ENCODE peak calls at places on chromosomes 7 and 10, in eight cellular contexts. One of them, this sample, is unnamed.

GRCh38 chr10:31749293-31749692 is 179.3 kb downstream of the ARHGAP12 start:
- DNase-seq in HFF-Myc: no peak
- DNase-seq in AG04450: no peak
- DNase-seq in HCT116: no peak
- DNase-seq in AG10803: no peak
- DNase-seq in epithelial cell of esophagus: no peak
- DNase-seq in foreskin fibroblast: no peak
- DNase-seq in cardiac fibroblast: no peak
- DNase-seq in this sample: no peak

GRCh38 chr7:92976931-92977330 is 140.6 kb upstream of the CDK6 start:
- DNase-seq in HFF-Myc: no peak
- DNase-seq in AG04450: no peak
- DNase-seq in HCT116: no peak
- DNase-seq in AG10803: no peak
- DNase-seq in epithelial cell of esophagus: no peak
- DNase-seq in foreskin fibroblast: no peak
- DNase-seq in cardiac fibroblast: no peak
- DNase-seq in this sample: no peak

GRCh38 chr10:53765311-53765710 is 992.7 kb upstream of the MBL2 start:
- DNase-seq in HFF-Myc: no peak
- DNase-seq in AG04450: no peak
- DNase-seq in HCT116: no peak
- DNase-seq in AG10803: no peak
- DNase-seq in epithelial cell of esophagus: peak
- DNase-seq in foreskin fibroblast: no peak
- DNase-seq in cardiac fibroblast: no peak
- DNase-seq in this sample: peak

GRCh38 chr10:69089638-69090599 is 2.0 kb downstream of the SRGN start:
- DNase-seq in HFF-Myc: no peak
- DNase-seq in AG04450: no peak
- DNase-seq in HCT116: no peak
- DNase-seq in AG10803: no peak
- DNase-seq in epithelial cell of esophagus: no peak
- DNase-seq in foreskin fibroblast: no peak
- DNase-seq in cardiac fibroblast: peak
- DNase-seq in this sample: no peak

GRCh38 chr10:13961096-13961495 is 369.6 kb downstream of the FRMD4A start:
- DNase-seq in HFF-Myc: peak
- DNase-seq in AG04450: peak
- DNase-seq in HCT116: no peak
- DNase-seq in AG10803: peak
- DNase-seq in epithelial cell of esophagus: peak
- DNase-seq in foreskin fibroblast: peak
- DNase-seq in cardiac fibroblast: peak
- DNase-seq in this sample: peak

GRCh38 chr7:69757528-69757927 is 159.3 kb downstream of the AUTS2 start:
- DNase-seq in HFF-Myc: no peak
- DNase-seq in AG04450: no peak
- DNase-seq in HCT116: no peak
- DNase-seq in AG10803: no peak
- DNase-seq in epithelial cell of esophagus: no peak
- DNase-seq in foreskin fibroblast: no peak
- DNase-seq in cardiac fibroblast: no peak
- DNase-seq in this sample: no peak

GRCh38 chr7:14691597-14692203 is 210.9 kb downstream of the DGKB start:
- DNase-seq in HFF-Myc: no peak
- DNase-seq in AG04450: peak
- DNase-seq in HCT116: peak
- DNase-seq in AG10803: peak
- DNase-seq in epithelial cell of esophagus: peak
- DNase-seq in foreskin fibroblast: peak
- DNase-seq in cardiac fibroblast: peak
- DNase-seq in this sample: peak

GRCh38 chr10:74377476-74377875 is 226.5 kb downstream of the ADK start:
- DNase-seq in HFF-Myc: no peak
- DNase-seq in AG04450: no peak
- DNase-seq in HCT116: no peak
- DNase-seq in AG10803: no peak
- DNase-seq in epithelial cell of esophagus: no peak
- DNase-seq in foreskin fibroblast: no peak
- DNase-seq in cardiac fibroblast: peak
- DNase-seq in this sample: peak

GRCh38 chr10:125137601-125138438 is 22.5 kb downstream of the CTBP2 start:
- DNase-seq in HFF-Myc: no peak
- DNase-seq in AG04450: no peak
- DNase-seq in HCT116: no peak
- DNase-seq in AG10803: no peak
- DNase-seq in epithelial cell of esophagus: no peak
- DNase-seq in foreskin fibroblast: no peak
- DNase-seq in cardiac fibroblast: no peak
- DNase-seq in this sample: no peak

GRCh38 chr7:28202222-28202621 is 21.6 kb upstream of the JAZF1 start:
- DNase-seq in HFF-Myc: no peak
- DNase-seq in AG04450: no peak
- DNase-seq in HCT116: no peak
- DNase-seq in AG10803: no peak
- DNase-seq in epithelial cell of esophagus: no peak
- DNase-seq in foreskin fibroblast: no peak
- DNase-seq in cardiac fibroblast: no peak
- DNase-seq in this sample: no peak

GRCh38 chr7:156470399-156471320 is 169.9 kb upstream of the RNF32 start:
- DNase-seq in HFF-Myc: no peak
- DNase-seq in AG04450: no peak
- DNase-seq in HCT116: no peak
- DNase-seq in AG10803: no peak
- DNase-seq in epithelial cell of esophagus: no peak
- DNase-seq in foreskin fibroblast: no peak
- DNase-seq in cardiac fibroblast: no peak
- DNase-seq in this sample: no peak

GRCh38 chr7:112067609-112068540 is 138.3 kb downstream of the DOCK4 start:
- DNase-seq in HFF-Myc: no peak
- DNase-seq in AG04450: no peak
- DNase-seq in HCT116: no peak
- DNase-seq in AG10803: peak
- DNase-seq in epithelial cell of esophagus: peak
- DNase-seq in foreskin fibroblast: no peak
- DNase-seq in cardiac fibroblast: no peak
- DNase-seq in this sample: no peak

GRCh38 chr7:21945374-21946227 is at the start of gene CDCA7L:
- DNase-seq in HFF-Myc: peak
- DNase-seq in AG04450: no peak
- DNase-seq in HCT116: peak
- DNase-seq in AG10803: peak
- DNase-seq in epithelial cell of esophagus: peak
- DNase-seq in foreskin fibroblast: peak
- DNase-seq in cardiac fibroblast: peak
- DNase-seq in this sample: peak

GRCh38 chr7:712601-713457 is 13.7 kb upstream of the DNAAF5 start:
- DNase-seq in HFF-Myc: no peak
- DNase-seq in AG04450: no peak
- DNase-seq in HCT116: no peak
- DNase-seq in AG10803: no peak
- DNase-seq in epithelial cell of esophagus: no peak
- DNase-seq in foreskin fibroblast: no peak
- DNase-seq in cardiac fibroblast: no peak
- DNase-seq in this sample: no peak
- H3K4me3 ChIP-seq in HFF-Myc: no peak
- H3K4me3 ChIP-seq in AG04450: peak
- H3K4me3 ChIP-seq in HCT116: no peak
- H3K4me3 ChIP-seq in AG10803: no peak
- H3K4me3 ChIP-seq in epithelial cell of esophagus: no peak
- H3K4me3 ChIP-seq in foreskin fibroblast: no peak
- H3K4me3 ChIP-seq in cardiac fibroblast: peak
- H3K4me3 ChIP-seq in this sample: peak

GRCh38 chr7:19203686-19204085 is 58.5 kb upstream of the FERD3L start:
- DNase-seq in HFF-Myc: no peak
- DNase-seq in AG04450: no peak
- DNase-seq in HCT116: no peak
- DNase-seq in AG10803: no peak
- DNase-seq in epithelial cell of esophagus: no peak
- DNase-seq in foreskin fibroblast: no peak
- DNase-seq in cardiac fibroblast: peak
- DNase-seq in this sample: no peak

GRCh38 chr7:19202599-19202998 is 57.4 kb upstream of the FERD3L start:
- DNase-seq in HFF-Myc: no peak
- DNase-seq in AG04450: no peak
- DNase-seq in HCT116: no peak
- DNase-seq in AG10803: no peak
- DNase-seq in epithelial cell of esophagus: no peak
- DNase-seq in foreskin fibroblast: peak
- DNase-seq in cardiac fibroblast: no peak
- DNase-seq in this sample: no peak
- H3K4me3 ChIP-seq in HFF-Myc: no peak
- H3K4me3 ChIP-seq in AG04450: no peak
- H3K4me3 ChIP-seq in HCT116: no peak
- H3K4me3 ChIP-seq in AG10803: no peak
- H3K4me3 ChIP-seq in epithelial cell of esophagus: no peak
- H3K4me3 ChIP-seq in foreskin fibroblast: no peak
- H3K4me3 ChIP-seq in cardiac fibroblast: no peak
- H3K4me3 ChIP-seq in this sample: no peak

DNA sequence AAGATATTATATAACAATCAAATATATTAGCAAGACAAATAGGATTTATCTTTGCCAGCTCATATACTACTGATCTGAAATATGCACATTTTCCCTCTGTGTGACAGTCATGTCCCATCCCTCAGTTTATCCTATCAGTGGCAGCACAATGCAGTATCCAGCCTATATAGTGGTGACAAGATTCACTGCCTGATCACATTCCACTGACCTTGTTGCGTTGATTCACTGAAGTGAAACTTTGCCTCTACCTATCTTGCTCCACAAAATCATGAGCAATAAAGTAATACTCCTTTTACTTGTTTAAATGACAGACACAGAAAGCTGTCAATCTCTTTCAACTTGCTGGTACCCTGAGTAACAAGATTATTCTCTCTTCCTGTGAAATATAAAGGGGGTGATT is 6.3 kb downstream of the PSMA2 start:
- DNase-seq in HFF-Myc: no peak
- DNase-seq in AG04450: no peak
- DNase-seq in HCT116: no peak
- DNase-seq in AG10803: no peak
- DNase-seq in epithelial cell of esophagus: peak
- DNase-seq in foreskin fibroblast: no peak
- DNase-seq in cardiac fibroblast: no peak
- DNase-seq in this sample: no peak
- H3K4me3 ChIP-seq in HFF-Myc: no peak
- H3K4me3 ChIP-seq in AG04450: no peak
- H3K4me3 ChIP-seq in HCT116: no peak
- H3K4me3 ChIP-seq in AG10803: no peak
- H3K4me3 ChIP-seq in epithelial cell of esophagus: no peak
- H3K4me3 ChIP-seq in foreskin fibroblast: no peak
- H3K4me3 ChIP-seq in cardiac fibroblast: no peak
- H3K4me3 ChIP-seq in this sample: no peak

DNA sequence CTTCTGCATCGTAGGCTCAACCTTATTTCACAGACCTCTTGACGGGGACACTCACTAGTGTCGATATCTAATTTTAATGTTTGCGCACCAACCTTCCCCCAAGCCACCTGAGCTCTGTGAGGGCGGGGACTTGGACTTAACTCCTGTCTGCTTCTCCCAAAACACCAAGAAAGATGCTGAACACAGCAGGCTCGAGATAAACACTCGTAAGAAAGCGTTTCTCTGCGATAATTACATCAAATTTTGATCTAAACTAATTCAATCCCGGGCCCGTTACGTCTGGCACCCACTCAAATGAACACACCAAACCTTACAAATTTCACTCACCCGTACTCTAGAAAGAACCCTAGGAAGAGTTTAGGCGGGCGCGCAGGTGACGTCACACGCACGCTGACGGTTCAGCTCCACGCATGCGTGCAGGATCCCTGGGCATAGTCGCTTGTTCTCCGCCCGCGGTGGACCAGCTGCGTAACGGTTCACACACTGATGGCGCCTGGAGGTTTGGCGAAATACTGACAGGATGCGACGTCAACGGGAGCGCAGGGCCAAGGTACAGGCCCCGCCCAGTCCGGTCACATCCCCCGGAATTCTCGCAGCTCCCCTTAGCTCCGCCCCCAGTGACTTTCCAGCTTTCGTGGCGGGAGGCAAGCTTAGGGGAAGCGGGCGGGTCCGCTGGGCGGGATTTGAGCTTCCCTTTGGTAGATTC is at the start of gene POT1:
- DNase-seq in HFF-Myc: peak
- DNase-seq in AG04450: peak
- DNase-seq in HCT116: peak
- DNase-seq in AG10803: peak
- DNase-seq in epithelial cell of esophagus: peak
- DNase-seq in foreskin fibroblast: peak
- DNase-seq in cardiac fibroblast: peak
- DNase-seq in this sample: peak
- H3K4me3 ChIP-seq in HFF-Myc: peak
- H3K4me3 ChIP-seq in AG04450: peak
- H3K4me3 ChIP-seq in HCT116: peak
- H3K4me3 ChIP-seq in AG10803: peak
- H3K4me3 ChIP-seq in epithelial cell of esophagus: peak
- H3K4me3 ChIP-seq in foreskin fibroblast: peak
- H3K4me3 ChIP-seq in cardiac fibroblast: peak
- H3K4me3 ChIP-seq in this sample: peak

GRCh38 chr7:33040803-33041516 is 21.6 kb downstream of the NT5C3A start:
- DNase-seq in HFF-Myc: no peak
- DNase-seq in AG04450: no peak
- DNase-seq in HCT116: no peak
- DNase-seq in AG10803: no peak
- DNase-seq in epithelial cell of esophagus: peak
- DNase-seq in foreskin fibroblast: no peak
- DNase-seq in cardiac fibroblast: peak
- DNase-seq in this sample: no peak

GRCh38 chr7:33043434-33043833 is 19.1 kb downstream of the NT5C3A start:
- DNase-seq in HFF-Myc: no peak
- DNase-seq in AG04450: no peak
- DNase-seq in HCT116: no peak
- DNase-seq in AG10803: no peak
- DNase-seq in epithelial cell of esophagus: no peak
- DNase-seq in foreskin fibroblast: no peak
- DNase-seq in cardiac fibroblast: no peak
- DNase-seq in this sample: no peak

GRCh38 chr7:33039257-33039904 is 23.2 kb downstream of the NT5C3A start:
- DNase-seq in HFF-Myc: no peak
- DNase-seq in AG04450: no peak
- DNase-seq in HCT116: no peak
- DNase-seq in AG10803: no peak
- DNase-seq in epithelial cell of esophagus: no peak
- DNase-seq in foreskin fibroblast: no peak
- DNase-seq in cardiac fibroblast: peak
- DNase-seq in this sample: no peak

GRCh38 chr7:33038639-33039038 is 23.9 kb downstream of the NT5C3A start:
- DNase-seq in HFF-Myc: no peak
- DNase-seq in AG04450: no peak
- DNase-seq in HCT116: no peak
- DNase-seq in AG10803: no peak
- DNase-seq in epithelial cell of esophagus: no peak
- DNase-seq in foreskin fibroblast: no peak
- DNase-seq in cardiac fibroblast: no peak
- DNase-seq in this sample: no peak

GRCh38 chr7:33039905-33040292 is 22.7 kb downstream of the NT5C3A start:
- DNase-seq in HFF-Myc: no peak
- DNase-seq in AG04450: no peak
- DNase-seq in HCT116: no peak
- DNase-seq in AG10803: no peak
- DNase-seq in epithelial cell of esophagus: no peak
- DNase-seq in foreskin fibroblast: no peak
- DNase-seq in cardiac fibroblast: peak
- DNase-seq in this sample: no peak
- H3K4me3 ChIP-seq in HFF-Myc: peak
- H3K4me3 ChIP-seq in AG04450: peak
- H3K4me3 ChIP-seq in HCT116: no peak
- H3K4me3 ChIP-seq in AG10803: peak
- H3K4me3 ChIP-seq in epithelial cell of esophagus: peak
- H3K4me3 ChIP-seq in foreskin fibroblast: peak
- H3K4me3 ChIP-seq in cardiac fibroblast: peak
- H3K4me3 ChIP-seq in this sample: peak

This sample was measured in astrocyte of the cerebellum.